ENCODE peak calls at places on chromosomes 4 and X, in seven cellular contexts. One of them, this sample, is unnamed.

GRCh38 chrX:133838761-133839676 is 146.4 kb downstream of the GPC3 start:
- DNase-seq in SK-N-DZ: peak; percentile 10
- DNase-seq in fibroblast of the conjunctiva: peak; percentile 13
- DNase-seq in renal cortical epithelial cell: peak; percentile 41
- DNase-seq in tibial nerve: peak; percentile 18
- DNase-seq in memory B cell: peak; percentile 25
- DNase-seq in kidney epithelial cell: no peak
- DNase-seq in this sample: peak; percentile 6

GRCh38 chr4:146522098-146522861 is 540 bp upstream of the SLC10A7 start:
- DNase-seq in SK-N-DZ: peak; percentile 75
- DNase-seq in fibroblast of the conjunctiva: peak; percentile 57
- DNase-seq in renal cortical epithelial cell: peak; percentile 58
- DNase-seq in tibial nerve: peak; percentile 89
- DNase-seq in memory B cell: peak; percentile 52
- DNase-seq in kidney epithelial cell: peak; percentile 39
- DNase-seq in this sample: peak; percentile 47

GRCh38 chr4:147109800-147110199 is 164.1 kb upstream of the TTC29 start:
- DNase-seq in SK-N-DZ: no peak
- DNase-seq in fibroblast of the conjunctiva: no peak
- DNase-seq in renal cortical epithelial cell: no peak
- DNase-seq in tibial nerve: no peak
- DNase-seq in memory B cell: no peak
- DNase-seq in kidney epithelial cell: no peak
- DNase-seq in this sample: no peak

GRCh38 chr4:2368779-2369437 is 49.5 kb downstream of the ZFYVE28 start:
- DNase-seq in SK-N-DZ: no peak
- DNase-seq in fibroblast of the conjunctiva: no peak
- DNase-seq in renal cortical epithelial cell: no peak
- DNase-seq in tibial nerve: no peak
- DNase-seq in memory B cell: no peak
- DNase-seq in kidney epithelial cell: no peak
- DNase-seq in this sample: no peak

GRCh38 chr4:123616970-123617392 is 220.4 kb downstream of the SPRY1 start:
- DNase-seq in SK-N-DZ: peak; percentile 28
- DNase-seq in fibroblast of the conjunctiva: no peak
- DNase-seq in renal cortical epithelial cell: no peak
- DNase-seq in tibial nerve: peak; percentile 59
- DNase-seq in memory B cell: peak; percentile 3
- DNase-seq in kidney epithelial cell: no peak
- DNase-seq in this sample: peak; percentile 6

GRCh38 chr4:8850074-8850829 is 21.4 kb downstream of the HMX1 start:
- DNase-seq in SK-N-DZ: no peak
- DNase-seq in fibroblast of the conjunctiva: no peak
- DNase-seq in renal cortical epithelial cell: no peak
- DNase-seq in tibial nerve: no peak
- DNase-seq in memory B cell: no peak
- DNase-seq in kidney epithelial cell: no peak
- DNase-seq in this sample: no peak

GRCh38 chrX:145821291-145821897 is 3.8 kb downstream of the SLITRK2 start:
- DNase-seq in SK-N-DZ: peak; percentile 19
- DNase-seq in fibroblast of the conjunctiva: no peak
- DNase-seq in renal cortical epithelial cell: no peak
- DNase-seq in tibial nerve: no peak
- DNase-seq in memory B cell: no peak
- DNase-seq in kidney epithelial cell: no peak
- DNase-seq in this sample: no peak

GRCh38 chr4:24656906-24657305 is 72.6 kb upstream of the DHX15 start:
- DNase-seq in SK-N-DZ: no peak
- DNase-seq in fibroblast of the conjunctiva: no peak
- DNase-seq in renal cortical epithelial cell: no peak
- DNase-seq in tibial nerve: no peak
- DNase-seq in memory B cell: no peak
- DNase-seq in kidney epithelial cell: no peak
- DNase-seq in this sample: no peak

GRCh38 chrX:23908219-23909003 is 605 bp downstream of the CXorf58 start:
- DNase-seq in SK-N-DZ: peak; percentile 13
- DNase-seq in fibroblast of the conjunctiva: no peak
- DNase-seq in renal cortical epithelial cell: no peak
- DNase-seq in tibial nerve: no peak
- DNase-seq in memory B cell: no peak
- DNase-seq in kidney epithelial cell: no peak
- DNase-seq in this sample: no peak

GRCh38 chr4:10879411-10880110 is 195.0 kb upstream of the CLNK start:
- DNase-seq in SK-N-DZ: no peak
- DNase-seq in fibroblast of the conjunctiva: no peak
- DNase-seq in renal cortical epithelial cell: no peak
- DNase-seq in tibial nerve: no peak
- DNase-seq in memory B cell: no peak
- DNase-seq in kidney epithelial cell: no peak
- DNase-seq in this sample: no peak

GRCh38 chr4:26178874-26179273 is 141.9 kb upstream of the RBPJ start:
- DNase-seq in SK-N-DZ: no peak
- DNase-seq in fibroblast of the conjunctiva: no peak
- DNase-seq in renal cortical epithelial cell: no peak
- DNase-seq in tibial nerve: peak; percentile 50
- DNase-seq in memory B cell: no peak
- DNase-seq in kidney epithelial cell: no peak
- DNase-seq in this sample: no peak